ENCODE peak calls at places on chromosomes 5 and 9, in four cellular contexts. One of them, this sample, is unnamed.

GRCh38 chr9:75962186-75963036 is 71.9 kb downstream of the PCSK5 start:
- DNase-seq in testis: peak
- DNase-seq in uterus: no peak
- DNase-seq in breast epithelium: no peak
- DNase-seq in this sample: no peak

GRCh38 chr9:17742065-17742464 is 163.2 kb downstream of the SH3GL2 start:
- DNase-seq in uterus: no peak
- DNase-seq in testis: no peak
- DNase-seq in breast epithelium: no peak
- DNase-seq in this sample: no peak

GRCh38 chr5:142929602-142930001 is 159.4 kb downstream of the ARHGAP26 start:
- DNase-seq in uterus: no peak
- DNase-seq in breast epithelium: no peak
- DNase-seq in testis: no peak
- DNase-seq in this sample: no peak

GRCh38 chr9:126420643-126421564 is 94.3 kb downstream of the MVB12B start:
- DNase-seq in testis: no peak
- DNase-seq in uterus: no peak
- DNase-seq in breast epithelium: no peak
- DNase-seq in this sample: no peak

GRCh38 chr9:79686381-79687130 is 114.8 kb downstream of the TLE4 start:
- DNase-seq in breast epithelium: peak
- DNase-seq in uterus: peak
- DNase-seq in testis: no peak
- DNase-seq in this sample: peak

GRCh38 chr9:95980262-95981125 is 105.0 kb downstream of the ERCC6L2 start:
- DNase-seq in breast epithelium: no peak
- DNase-seq in uterus: no peak
- DNase-seq in testis: no peak
- DNase-seq in this sample: no peak

GRCh38 chr5:124524552-124525232 is 221.7 kb downstream of the ZNF608 start:
- DNase-seq in uterus: no peak
- DNase-seq in testis: no peak
- DNase-seq in breast epithelium: no peak
- DNase-seq in this sample: no peak

GRCh38 chr9:33446507-33447403 is 638 bp downstream of the AQP3 start:
- DNase-seq in breast epithelium: no peak
- DNase-seq in testis: peak
- DNase-seq in uterus: peak
- DNase-seq in this sample: no peak

GRCh38 chr5:36156124-36156601 is 4.3 kb downstream of the SKP2 start:
- DNase-seq in uterus: no peak
- DNase-seq in breast epithelium: no peak
- DNase-seq in testis: no peak
- DNase-seq in this sample: no peak

GRCh38 chr5:80466669-80467485 is 21.0 kb upstream of the FAM151B start:
- DNase-seq in breast epithelium: no peak
- DNase-seq in uterus: no peak
- DNase-seq in testis: no peak
- DNase-seq in this sample: no peak

GRCh38 chr5:123450641-123451421 is 27.6 kb upstream of the CEP120 start:
- DNase-seq in breast epithelium: no peak
- DNase-seq in testis: peak
- DNase-seq in uterus: no peak
- DNase-seq in this sample: no peak

GRCh38 chr9:85944672-85945071 is 3.7 kb downstream of the NAA35 start:
- DNase-seq in breast epithelium: no peak
- DNase-seq in testis: no peak
- DNase-seq in uterus: no peak
- DNase-seq in this sample: no peak

GRCh38 chr5:15585128-15585527 is 85.1 kb downstream of the FBXL7 start:
- DNase-seq in breast epithelium: no peak
- DNase-seq in testis: no peak
- DNase-seq in uterus: no peak
- DNase-seq in this sample: no peak

GRCh38 chr5:170330568-170331054 is 33.0 kb upstream of the LCP2 start:
- DNase-seq in uterus: no peak
- DNase-seq in breast epithelium: no peak
- DNase-seq in testis: no peak
- DNase-seq in this sample: no peak

GRCh38 chr5:93926831-93927600 is 185.6 kb upstream of the POU5F2 start:
- DNase-seq in breast epithelium: no peak
- DNase-seq in testis: no peak
- DNase-seq in uterus: no peak
- DNase-seq in this sample: no peak

GRCh38 chr9:755454-756381 is 85.8 kb upstream of the DMRT1 start:
- DNase-seq in testis: no peak
- DNase-seq in uterus: no peak
- DNase-seq in breast epithelium: no peak
- DNase-seq in this sample: no peak

GRCh38 chr5:32991416-32991805 is 280.3 kb downstream of the NPR3 start:
- DNase-seq in uterus: no peak
- DNase-seq in testis: no peak
- DNase-seq in breast epithelium: no peak
- DNase-seq in this sample: no peak

GRCh38 chr5:80229902-80230255 is 26.0 kb downstream of the SERINC5 start:
- DNase-seq in uterus: no peak
- DNase-seq in breast epithelium: no peak
- DNase-seq in testis: no peak
- DNase-seq in this sample: no peak

GRCh38 chr9:68552700-68553099 is 12.0 kb upstream of the TMEM252 start:
- DNase-seq in uterus: no peak
- DNase-seq in breast epithelium: no peak
- DNase-seq in testis: no peak
- DNase-seq in this sample: no peak

GRCh38 chr9:95270790-95271189 is 46.7 kb downstream of the FANCC start:
- DNase-seq in uterus: no peak
- DNase-seq in breast epithelium: no peak
- DNase-seq in testis: no peak
- DNase-seq in this sample: no peak

GRCh38 chr5:146208916-146209522 is 5.6 kb downstream of the RBM27 start:
- DNase-seq in uterus: no peak
- DNase-seq in breast epithelium: no peak
- DNase-seq in testis: no peak
- DNase-seq in this sample: no peak
- TF ChIP-seq CTCF in uterus: no peak
- TF ChIP-seq CTCF in breast epithelium: no peak
- TF ChIP-seq CTCF in testis: no peak
- TF ChIP-seq CTCF in this sample: no peak

GRCh38 chr5:151345187-151345807 is 2.1 kb downstream of the SLC36A2 start:
- DNase-seq in breast epithelium: no peak
- DNase-seq in testis: no peak
- DNase-seq in uterus: no peak
- DNase-seq in this sample: no peak
- TF ChIP-seq CTCF in breast epithelium: no peak
- TF ChIP-seq CTCF in testis: no peak
- TF ChIP-seq CTCF in uterus: no peak
- TF ChIP-seq CTCF in this sample: no peak

GRCh38 chr9:77453857-77454647 is 194.1 kb downstream of the GNA14 start:
- DNase-seq in uterus: no peak
- DNase-seq in breast epithelium: no peak
- DNase-seq in testis: no peak
- DNase-seq in this sample: no peak

GRCh38 chr9:77457916-77458592 is 190.1 kb downstream of the GNA14 start:
- DNase-seq in breast epithelium: no peak
- DNase-seq in testis: peak
- DNase-seq in uterus: peak
- DNase-seq in this sample: no peak

GRCh38 chr9:77454668-77455067 is 193.5 kb downstream of the GNA14 start:
- DNase-seq in uterus: no peak
- DNase-seq in testis: no peak
- DNase-seq in breast epithelium: no peak
- DNase-seq in this sample: no peak

GRCh38 chr9:77456829-77457437 is 191.2 kb downstream of the GNA14 start:
- DNase-seq in breast epithelium: peak
- DNase-seq in uterus: peak
- DNase-seq in testis: peak
- DNase-seq in this sample: peak

GRCh38 chr9:77455312-77455927 is 192.7 kb downstream of the GNA14 start:
- DNase-seq in uterus: no peak
- DNase-seq in testis: peak
- DNase-seq in breast epithelium: no peak
- DNase-seq in this sample: no peak
- TF ChIP-seq CTCF in uterus: no peak
- TF ChIP-seq CTCF in testis: peak
- TF ChIP-seq CTCF in breast epithelium: peak
- TF ChIP-seq CTCF in this sample: peak

GRCh38 chr5:65037845-65038815 is 269.4 kb downstream of the CWC27 start:
- DNase-seq in breast epithelium: no peak
- DNase-seq in testis: peak
- DNase-seq in uterus: no peak
- DNase-seq in this sample: no peak
- TF ChIP-seq CTCF in breast epithelium: no peak
- TF ChIP-seq CTCF in testis: peak
- TF ChIP-seq CTCF in uterus: no peak
- TF ChIP-seq CTCF in this sample: no peak

GRCh38 chr5:90329911-90330310 is 79.6 kb downstream of the CETN3 start:
- DNase-seq in breast epithelium: no peak
- DNase-seq in testis: no peak
- DNase-seq in uterus: no peak
- DNase-seq in this sample: no peak

GRCh38 chr5:90325093-90325492 is 84.5 kb downstream of the CETN3 start:
- DNase-seq in uterus: no peak
- DNase-seq in testis: no peak
- DNase-seq in breast epithelium: no peak
- DNase-seq in this sample: no peak

GRCh38 chr5:90326995-90327394 is 82.6 kb downstream of the CETN3 start:
- DNase-seq in uterus: no peak
- DNase-seq in breast epithelium: no peak
- DNase-seq in testis: no peak
- DNase-seq in this sample: no peak
- TF ChIP-seq CTCF in uterus: no peak
- TF ChIP-seq CTCF in breast epithelium: no peak
- TF ChIP-seq CTCF in testis: no peak
- TF ChIP-seq CTCF in this sample: no peak

DNA sequence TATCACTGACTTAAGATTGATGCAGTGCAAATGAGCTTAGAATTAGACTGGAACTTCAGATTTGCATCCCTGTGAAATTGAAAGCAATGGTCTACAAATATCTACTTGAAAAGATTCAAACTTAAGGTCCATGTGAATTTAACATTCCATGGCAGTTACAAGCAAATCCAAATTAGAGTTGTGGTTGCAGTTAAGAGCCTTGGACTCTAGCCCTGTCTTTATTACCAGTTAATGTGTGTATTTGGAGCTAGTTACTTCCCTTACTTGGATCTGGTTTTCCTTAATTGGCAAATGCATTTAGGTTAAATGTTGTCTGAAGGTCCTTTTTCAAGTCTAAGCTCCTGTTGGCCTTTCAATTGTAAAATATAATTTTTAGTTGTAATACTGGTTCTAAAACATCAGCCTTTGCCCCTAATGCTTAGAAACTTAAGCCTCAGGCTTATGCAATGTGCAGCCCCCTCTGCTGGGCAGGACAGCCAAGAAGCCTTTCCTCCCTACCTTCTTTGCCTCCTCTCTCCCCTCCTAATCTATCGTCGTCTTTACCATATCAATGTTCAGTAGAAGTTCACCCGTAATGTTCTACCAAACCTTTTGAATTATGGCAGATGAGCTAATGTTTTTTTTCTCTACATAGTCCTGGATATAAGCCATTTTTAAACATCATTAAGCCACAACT is 59.5 kb downstream of the ERMP1 start:
- DNase-seq in uterus: no peak
- DNase-seq in testis: no peak
- DNase-seq in breast epithelium: no peak
- DNase-seq in this sample: no peak
- TF ChIP-seq CTCF in uterus: no peak
- TF ChIP-seq CTCF in testis: no peak
- TF ChIP-seq CTCF in breast epithelium: no peak
- TF ChIP-seq CTCF in this sample: no peak

This sample was measured in thoracic aorta.